ENCODE peak calls at places on chromosomes 5 and 9, in five cellular contexts. A is H1, Z is K562, D is GM12878, W is HepG2. M is an unnamed sample.

GRCh38 chr5:60705144-60705543 is 5.2 kb upstream of the DEPDC1B start:
- DNase-seq in A (no peak), Z (no peak), D (no peak), W (no peak), M (no peak)

GRCh38 chr9:2230362-2230761 is 215.2 kb downstream of the SMARCA2 start:
- DNase-seq in A (no peak), Z (no peak), D (no peak), W (no peak), M (peak; percentile 14)

GRCh38 chr9:14660721-14661120 is 32.5 kb downstream of the ZDHHC21 start:
- DNase-seq in A (no peak), Z (no peak), D (no peak), W (no peak), M (no peak)

GRCh38 chr5:141992349-141992963 is 20.4 kb downstream of the GNPDA1 start:
- DNase-seq in A (peak; percentile 79), Z (peak; percentile 58), D (no peak), W (peak; percentile 55), M (peak; percentile 88)

GRCh38 chr5:177389368-177390169 is 5.3 kb downstream of the SLC34A1 start:
- DNase-seq in A (no peak), Z (no peak), D (peak; percentile 71), W (peak; percentile 21), M (no peak)

GRCh38 chr5:73295447-73295846 is 122.5 kb downstream of the TMEM174 start:
- DNase-seq in A (no peak), Z (no peak), D (no peak), W (no peak), M (no peak)

GRCh38 chr5:757346-757930 is 27.1 kb downstream of the ZDHHC11B start:
- DNase-seq in A (peak; percentile 54), Z (no peak), D (no peak), W (no peak), M (no peak)

GRCh38 chr5:124790261-124790894 is 43.9 kb upstream of the ZNF608 start:
- DNase-seq in A (no peak), Z (no peak), D (no peak), W (no peak), M (no peak)

DNA sequence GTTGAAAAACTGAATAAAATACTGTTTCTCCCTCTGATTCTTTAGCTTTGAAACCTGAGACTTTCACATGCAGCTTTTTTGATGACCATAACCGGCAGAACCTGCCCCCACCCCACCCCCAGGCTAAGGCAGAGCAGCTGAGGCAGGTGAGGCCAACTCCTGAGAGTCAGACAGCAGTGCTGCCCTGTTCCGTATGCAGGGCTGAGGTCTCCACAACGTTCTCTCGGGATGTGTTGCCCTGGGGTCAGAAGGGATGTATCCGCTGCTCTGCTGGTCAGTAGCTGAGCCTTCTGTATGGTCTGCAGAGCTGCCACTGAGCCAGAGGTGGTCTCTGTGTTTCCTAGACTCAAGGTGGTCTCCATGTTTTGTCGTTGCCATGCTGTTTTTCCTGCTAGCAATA is 190.5 kb downstream of the AOPEP start:
- DNase-seq in A (no peak), Z (no peak), D (no peak), W (no peak), M (no peak)
- H3K4me1 ChIP-seq in A (peaks cover 26% of the 10 kb centered on the region), Z (peaks cover 7% of the 10 kb centered on the region), D (no peaks in the 10 kb centered on the region), W (peaks cover 80% of the 10 kb centered on the region), M (peaks cover 36% of the 10 kb centered on the region)

DNA sequence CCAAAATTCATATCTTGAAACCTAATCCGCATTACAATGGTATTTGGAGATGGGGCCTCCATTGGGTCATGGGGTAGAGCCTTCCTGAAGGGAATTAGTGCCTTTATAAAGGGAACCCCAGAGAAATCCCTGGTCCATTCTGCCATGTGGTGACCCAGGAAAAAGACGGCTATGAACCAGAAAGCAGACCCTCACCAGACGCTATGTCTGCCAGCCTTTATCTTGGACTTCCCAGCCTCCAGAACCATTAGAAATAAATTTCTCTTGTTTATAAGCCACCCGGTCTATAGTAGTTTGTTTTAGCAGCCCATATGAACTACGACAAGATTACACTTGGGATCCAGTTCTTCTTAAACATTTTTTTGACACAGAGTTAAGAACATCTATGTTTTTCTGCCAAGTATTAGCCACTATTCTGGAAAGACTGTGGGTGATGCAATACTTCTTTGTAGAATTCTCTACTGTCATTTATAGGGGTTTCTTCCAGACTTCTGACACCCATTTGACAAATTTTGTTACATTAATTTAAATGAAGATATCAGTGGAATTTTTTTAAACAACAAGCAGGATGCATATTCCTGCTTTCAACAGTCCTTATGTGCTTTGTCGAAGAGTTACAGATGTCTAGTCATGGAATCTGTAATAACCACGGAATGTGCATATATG is 572.4 kb downstream of the NR2F1-AS1 start:
- DNase-seq in A (no peak), Z (no peak), D (no peak), W (no peak), M (no peak)
- TF ChIP-seq CREB1 in A (no peak), Z (no peak), D (no peak), W (no peak), M (no peak)

GRCh38 chr9:90983394-90983793 is 181.8 kb downstream of the SYK start:
- DNase-seq in A (no peak), Z (no peak), D (no peak), W (no peak), M (peak; percentile 10)

GRCh38 chr9:90981726-90982125 is 180.1 kb downstream of the SYK start:
- DNase-seq in A (no peak), Z (no peak), D (no peak), W (no peak), M (no peak)

GRCh38 chr9:90979138-90979551 is 177.5 kb downstream of the SYK start:
- DNase-seq in A (no peak), Z (no peak), D (no peak), W (no peak), M (no peak)

GRCh38 chr9:90975666-90976538 is 174.3 kb downstream of the SYK start:
- DNase-seq in A (no peak), Z (no peak), D (no peak), W (no peak), M (no peak)

GRCh38 chr9:90979614-90980013 is 178.0 kb downstream of the SYK start:
- DNase-seq in A (no peak), Z (no peak), D (no peak), W (no peak), M (no peak)
- H3K4me1 ChIP-seq in A (no peaks in the 10 kb centered on the region), Z (no peaks in the 10 kb centered on the region), D (no peaks in the 10 kb centered on the region), W (no peaks in the 10 kb centered on the region), M (no peaks in the 10 kb centered on the region)

GRCh38 chr9:131432597-131433301 is 38.9 kb downstream of the PRRC2B start:
- DNase-seq in A (no peak), Z (no peak), D (no peak), W (no peak), M (no peak)
- TF ChIP-seq CREB1 in A (no peak), Z (no peak), D (no peak), W (no peak), M (no peak)

DNA sequence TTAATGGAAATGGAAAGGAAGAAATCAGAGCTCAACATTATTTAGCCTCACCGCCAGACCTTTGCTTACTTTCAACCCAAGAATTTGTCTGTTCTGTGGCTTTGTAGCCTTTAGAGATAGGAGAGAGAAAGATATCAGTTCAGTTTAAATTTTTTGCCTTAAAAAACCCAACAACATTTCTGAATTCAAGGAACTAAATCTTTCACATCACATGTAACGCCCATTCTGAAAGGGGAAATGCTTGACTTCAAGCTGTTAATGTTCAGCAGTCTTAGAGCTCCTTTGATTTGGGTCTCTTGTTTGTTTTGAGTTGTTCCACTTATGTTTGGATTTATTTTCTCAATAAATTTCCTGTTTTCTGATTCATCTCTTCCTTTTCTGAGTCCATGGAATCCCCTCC is 294.5 kb downstream of the ARHGAP26 start:
- DNase-seq in A (no peak), Z (no peak), D (no peak), W (no peak), M (no peak)
- H3K4me1 ChIP-seq in A (peaks cover 2% of the 10 kb centered on the region), Z (no peaks in the 10 kb centered on the region), D (peaks cover 32% of the 10 kb centered on the region), W (no peaks in the 10 kb centered on the region), M (peaks cover 19% of the 10 kb centered on the region)

DNA sequence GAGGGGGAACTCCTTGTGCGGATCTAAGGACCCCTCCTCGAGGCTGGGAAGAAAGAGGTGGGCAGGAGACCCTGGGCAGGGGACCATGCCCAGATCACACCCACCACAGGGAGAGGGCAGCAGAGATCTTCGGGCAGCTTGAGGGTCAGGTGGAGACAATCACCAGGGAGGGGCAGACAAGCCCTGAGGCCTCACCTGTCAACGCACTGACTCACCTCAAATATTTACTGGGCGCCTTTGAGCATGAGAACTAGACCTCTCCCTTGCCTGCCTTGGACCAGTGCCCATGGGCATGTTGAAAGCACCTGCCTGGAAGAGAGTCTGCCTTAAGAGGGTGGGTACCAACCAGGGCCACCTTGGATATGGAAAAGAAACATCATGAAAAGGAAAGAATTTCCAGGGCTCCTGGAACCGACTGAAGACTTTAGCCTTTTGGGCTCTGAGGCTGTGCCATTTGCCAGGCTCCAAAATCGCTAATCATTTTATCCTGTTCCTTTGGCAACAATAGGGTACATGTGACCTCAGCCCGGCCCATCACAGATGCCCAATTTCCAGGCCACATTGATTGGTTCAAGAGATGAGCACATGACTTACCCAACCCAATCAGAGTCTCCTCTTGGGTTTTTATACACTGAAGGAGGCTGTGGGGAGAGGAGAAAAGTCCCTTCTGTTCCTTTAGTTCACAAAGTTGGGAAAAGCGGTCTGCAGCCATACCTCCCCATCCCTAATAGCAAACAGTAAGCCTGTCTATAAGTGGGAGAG is 10.4 kb upstream of the SPINK4 start:
- DNase-seq in A (no peak), Z (no peak), D (no peak), W (peak; percentile 78), M (peak; percentile 33)
- TF ChIP-seq CREB1 in A (no peak), Z (no peak), D (no peak), W (no peak), M (no peak)

GRCh38 chr9:98997580-98997979 is 53.9 kb downstream of the COL15A1 start:
- DNase-seq in A (no peak), Z (no peak), D (no peak), W (no peak), M (no peak)
- H3K4me1 ChIP-seq in A (no peaks in the 10 kb centered on the region), Z (peaks cover 27% of the 10 kb centered on the region), D (peaks cover 12% of the 10 kb centered on the region), W (no peaks in the 10 kb centered on the region), M (no peaks in the 10 kb centered on the region)

GRCh38 chr5:97267767-97268166 is 84.7 kb upstream of the RIOK2 start:
- DNase-seq in A (no peak), Z (no peak), D (no peak), W (no peak), M (no peak)
- TF ChIP-seq CREB1 in A (no peak), Z (no peak), D (no peak), W (no peak), M (no peak)

GRCh38 chr5:74630387-74631087 is 10.0 kb downstream of the ENC1 start:
- DNase-seq in A (no peak), Z (no peak), D (no peak), W (no peak), M (no peak)
- H3K4me1 ChIP-seq in A (peaks cover 19% of the 10 kb centered on the region), Z (peaks cover 11% of the 10 kb centered on the region), D (peaks cover 30% of the 10 kb centered on the region), W (peaks cover 99% of the 10 kb centered on the region), M (peaks cover 44% of the 10 kb centered on the region)

DNA sequence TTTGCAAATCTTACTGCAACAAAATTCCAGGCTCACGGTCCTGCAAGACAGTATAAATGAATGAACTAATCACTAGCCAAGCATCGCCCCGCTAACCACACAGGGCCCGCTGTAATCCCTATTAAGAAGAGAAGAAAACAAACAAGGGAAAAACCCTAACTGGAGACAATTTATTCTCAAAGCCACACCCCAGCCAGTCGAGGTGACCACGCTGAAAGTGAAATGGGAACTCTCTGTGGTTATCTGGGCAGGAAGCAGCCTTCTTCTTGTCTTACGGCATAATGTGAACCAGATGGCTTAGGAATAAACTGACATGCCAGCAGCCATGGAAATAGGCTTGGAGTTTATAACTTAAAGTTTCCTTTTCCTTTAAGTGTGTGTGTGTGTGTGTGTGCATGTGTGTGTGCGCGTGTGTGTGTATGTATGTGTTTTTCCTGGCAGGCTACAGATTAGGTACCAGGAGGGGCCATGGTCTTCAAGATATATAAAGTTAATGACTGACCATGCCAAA is 120.2 kb downstream of the SEMA6A start:
- DNase-seq in A (no peak), Z (no peak), D (peak; percentile 63), W (no peak), M (no peak)
- TF ChIP-seq CREB1 in A (no peak), Z (no peak), D (no peak), W (no peak), M (no peak)

M was measured in GM23338.